ENCODE peak calls at places on chromosomes 5 and 9, in eight cellular contexts. One of them, this sample, is unnamed.
A peak's percentile ranks its signal among the peaks of the same experiment; 100 is the strongest.

GRCh38 chr9:81588148-81588874 is 101.0 kb downstream of the TLE1 start:
- DNase-seq in iris pigment epithelial cell: peak; percentile 89
- DNase-seq in EH: peak; percentile 53
- DNase-seq in A549: peak; percentile 87
- DNase-seq in NCI-H2171: no peak
- DNase-seq in GM06990: no peak
- DNase-seq in IMR-90: peak; percentile 74
- DNase-seq in NCI-H345: peak; percentile 33
- DNase-seq in this sample: no peak

GRCh38 chr9:36407122-36407723 is 7.2 kb upstream of the RNF38 start:
- DNase-seq in NCI-H2171: no peak
- DNase-seq in IMR-90: peak; percentile 65
- DNase-seq in A549: peak; percentile 59
- DNase-seq in iris pigment epithelial cell: peak; percentile 59
- DNase-seq in GM06990: peak; percentile 46
- DNase-seq in NCI-H345: peak; percentile 75
- DNase-seq in EH: peak; percentile 68
- DNase-seq in this sample: peak; percentile 32

GRCh38 chr5:133387621-133388020 is 224.7 kb downstream of the FSTL4 start:
- DNase-seq in IMR-90: no peak
- DNase-seq in EH: no peak
- DNase-seq in NCI-H345: no peak
- DNase-seq in NCI-H2171: no peak
- DNase-seq in iris pigment epithelial cell: no peak
- DNase-seq in A549: no peak
- DNase-seq in GM06990: no peak
- DNase-seq in this sample: no peak

GRCh38 chr9:134913041-134913712 is 4.5 kb downstream of the FCN1 start:
- DNase-seq in NCI-H2171: no peak
- DNase-seq in iris pigment epithelial cell: no peak
- DNase-seq in EH: no peak
- DNase-seq in GM06990: no peak
- DNase-seq in A549: no peak
- DNase-seq in IMR-90: no peak
- DNase-seq in NCI-H345: no peak
- DNase-seq in this sample: no peak

GRCh38 chr9:130499804-130500263 is 55.1 kb downstream of the ASS1 start:
- DNase-seq in NCI-H345: peak; percentile 15
- DNase-seq in iris pigment epithelial cell: no peak
- DNase-seq in GM06990: no peak
- DNase-seq in EH: no peak
- DNase-seq in NCI-H2171: no peak
- DNase-seq in A549: peak; percentile 58
- DNase-seq in IMR-90: no peak
- DNase-seq in this sample: no peak

GRCh38 chr5:139740993-139741672 is 54.5 kb upstream of the PSD2 start:
- DNase-seq in NCI-H2171: no peak
- DNase-seq in iris pigment epithelial cell: no peak
- DNase-seq in NCI-H345: no peak
- DNase-seq in A549: no peak
- DNase-seq in GM06990: no peak
- DNase-seq in IMR-90: no peak
- DNase-seq in EH: no peak
- DNase-seq in this sample: no peak

GRCh38 chr9:87500491-87500890 is 2.8 kb downstream of the DAPK1 start:
- DNase-seq in iris pigment epithelial cell: no peak
- DNase-seq in EH: no peak
- DNase-seq in GM06990: no peak
- DNase-seq in NCI-H2171: no peak
- DNase-seq in A549: no peak
- DNase-seq in IMR-90: no peak
- DNase-seq in NCI-H345: no peak
- DNase-seq in this sample: no peak

GRCh38 chr9:71079451-71079850 is 42.0 kb downstream of the TRPM3 start:
- DNase-seq in EH: peak; percentile 76
- DNase-seq in NCI-H345: no peak
- DNase-seq in GM06990: no peak
- DNase-seq in A549: no peak
- DNase-seq in NCI-H2171: no peak
- DNase-seq in IMR-90: peak; percentile 31
- DNase-seq in iris pigment epithelial cell: peak; percentile 55
- DNase-seq in this sample: no peak

GRCh38 chr5:93909356-93909755 is 168.0 kb upstream of the POU5F2 start:
- DNase-seq in NCI-H2171: no peak
- DNase-seq in A549: no peak
- DNase-seq in iris pigment epithelial cell: no peak
- DNase-seq in EH: peak; percentile 17
- DNase-seq in GM06990: no peak
- DNase-seq in IMR-90: no peak
- DNase-seq in NCI-H345: peak; percentile 0
- DNase-seq in this sample: no peak

GRCh38 chr5:170067152-170067551 is 38.5 kb upstream of the FOXI1 start:
- DNase-seq in IMR-90: no peak
- DNase-seq in NCI-H2171: peak; percentile 27
- DNase-seq in EH: no peak
- DNase-seq in GM06990: no peak
- DNase-seq in iris pigment epithelial cell: no peak
- DNase-seq in NCI-H345: no peak
- DNase-seq in A549: no peak
- DNase-seq in this sample: no peak

GRCh38 chr5:31408814-31409213 is 123.1 kb downstream of the DROSHA start:
- DNase-seq in iris pigment epithelial cell: peak; percentile 71
- DNase-seq in A549: no peak
- DNase-seq in NCI-H2171: no peak
- DNase-seq in GM06990: no peak
- DNase-seq in NCI-H345: no peak
- DNase-seq in EH: peak; percentile 92
- DNase-seq in IMR-90: peak; percentile 74
- DNase-seq in this sample: no peak

GRCh38 chr5:77337716-77338115 is 127.2 kb downstream of the PDE8B start:
- DNase-seq in A549: no peak
- DNase-seq in NCI-H345: peak; percentile 39
- DNase-seq in NCI-H2171: peak; percentile 21
- DNase-seq in EH: no peak
- DNase-seq in IMR-90: no peak
- DNase-seq in GM06990: no peak
- DNase-seq in iris pigment epithelial cell: no peak
- DNase-seq in this sample: no peak

GRCh38 chr9:69463497-69464068 is 138.6 kb downstream of the ENTREP1 start:
- DNase-seq in iris pigment epithelial cell: no peak
- DNase-seq in EH: no peak
- DNase-seq in NCI-H345: no peak
- DNase-seq in NCI-H2171: no peak
- DNase-seq in IMR-90: no peak
- DNase-seq in A549: no peak
- DNase-seq in GM06990: no peak
- DNase-seq in this sample: no peak

GRCh38 chr5:144941004-144941403 is 770.3 kb downstream of the KCTD16 start:
- DNase-seq in A549: no peak
- DNase-seq in NCI-H345: no peak
- DNase-seq in NCI-H2171: no peak
- DNase-seq in IMR-90: no peak
- DNase-seq in GM06990: no peak
- DNase-seq in EH: no peak
- DNase-seq in iris pigment epithelial cell: no peak
- DNase-seq in this sample: no peak

GRCh38 chr5:157651623-157652376 is 438 bp downstream of the SOX30 start:
- DNase-seq in NCI-H2171: no peak
- DNase-seq in A549: no peak
- DNase-seq in GM06990: peak; percentile 85
- DNase-seq in iris pigment epithelial cell: peak; percentile 66
- DNase-seq in IMR-90: no peak
- DNase-seq in EH: peak; percentile 54
- DNase-seq in NCI-H345: peak; percentile 77
- DNase-seq in this sample: peak; percentile 71

GRCh38 chr5:60415443-60415842 is 284.5 kb downstream of the DEPDC1B start:
- DNase-seq in A549: no peak
- DNase-seq in IMR-90: no peak
- DNase-seq in GM06990: no peak
- DNase-seq in NCI-H2171: no peak
- DNase-seq in EH: no peak
- DNase-seq in iris pigment epithelial cell: no peak
- DNase-seq in NCI-H345: no peak
- DNase-seq in this sample: no peak

GRCh38 chr5:1753490-1753889 is 46.1 kb downstream of the MRPL36 start:
- DNase-seq in iris pigment epithelial cell: no peak
- DNase-seq in A549: no peak
- DNase-seq in EH: no peak
- DNase-seq in GM06990: no peak
- DNase-seq in NCI-H2171: no peak
- DNase-seq in NCI-H345: no peak
- DNase-seq in IMR-90: no peak
- DNase-seq in this sample: no peak

GRCh38 chr9:134320195-134320885 is 5.9 kb upstream of the RXRA start:
- DNase-seq in NCI-H345: no peak
- DNase-seq in iris pigment epithelial cell: no peak
- DNase-seq in IMR-90: no peak
- DNase-seq in A549: no peak
- DNase-seq in NCI-H2171: no peak
- DNase-seq in EH: no peak
- DNase-seq in GM06990: no peak
- DNase-seq in this sample: no peak

GRCh38 chr5:1767524-1768282 is 31.9 kb downstream of the MRPL36 start:
- DNase-seq in IMR-90: no peak
- DNase-seq in iris pigment epithelial cell: no peak
- DNase-seq in NCI-H345: no peak
- DNase-seq in NCI-H2171: no peak
- DNase-seq in A549: no peak
- DNase-seq in EH: no peak
- DNase-seq in GM06990: no peak
- DNase-seq in this sample: no peak

GRCh38 chr5:133612021-133612860 is at the start of gene FSTL4:
- DNase-seq in GM06990: peak; percentile 30
- DNase-seq in iris pigment epithelial cell: no peak
- DNase-seq in IMR-90: no peak
- DNase-seq in NCI-H2171: peak; percentile 57
- DNase-seq in A549: peak; percentile 46
- DNase-seq in EH: no peak
- DNase-seq in NCI-H345: peak; percentile 81
- DNase-seq in this sample: peak; percentile 22

GRCh38 chr5:76867827-76868693 is 18.2 kb downstream of the S100Z start:
- DNase-seq in NCI-H2171: no peak
- DNase-seq in NCI-H345: peak; percentile 74
- DNase-seq in iris pigment epithelial cell: peak; percentile 67
- DNase-seq in GM06990: peak; percentile 8
- DNase-seq in EH: peak; percentile 70
- DNase-seq in A549: peak; percentile 55
- DNase-seq in IMR-90: peak; percentile 73
- DNase-seq in this sample: peak; percentile 15

GRCh38 chr5:88159591-88159990 is 109.1 kb downstream of the TMEM161B start:
- DNase-seq in GM06990: no peak
- DNase-seq in NCI-H345: no peak
- DNase-seq in A549: no peak
- DNase-seq in EH: no peak
- DNase-seq in IMR-90: no peak
- DNase-seq in iris pigment epithelial cell: no peak
- DNase-seq in NCI-H2171: no peak
- DNase-seq in this sample: no peak

GRCh38 chr9:98288876-98289275 is 33.4 kb upstream of the TBC1D2 start:
- DNase-seq in NCI-H345: no peak
- DNase-seq in IMR-90: no peak
- DNase-seq in A549: no peak
- DNase-seq in iris pigment epithelial cell: no peak
- DNase-seq in EH: no peak
- DNase-seq in NCI-H2171: no peak
- DNase-seq in GM06990: no peak
- DNase-seq in this sample: no peak

GRCh38 chr5:133754575-133755169 is 142.3 kb upstream of the FSTL4 start:
- DNase-seq in NCI-H2171: no peak
- DNase-seq in NCI-H345: peak; percentile 4
- DNase-seq in IMR-90: peak; percentile 7
- DNase-seq in EH: no peak
- DNase-seq in iris pigment epithelial cell: peak; percentile 23
- DNase-seq in A549: peak; percentile 44
- DNase-seq in GM06990: no peak
- DNase-seq in this sample: no peak

This sample was measured in CD8-positive, alpha-beta memory T cell.